ENCODE peak calls at places on chromosomes 2 and 18, in four cellular contexts. N, X, F and B are unnamed samples.

GRCh38 chr2:111923271-111923670 is 24.9 kb downstream of the MERTK start:
- DNase-seq in N (no peak), X (no peak), F (no peak), B (no peak)

GRCh38 chr2:25044990-25045389 is 3.1 kb downstream of the EFR3B start:
- DNase-seq in N (no peak), F (no peak), X (no peak), B (no peak)

GRCh38 chr18:79345981-79346380 is 49.7 kb upstream of the NFATC1 start:
- DNase-seq in F (no peak), X (no peak), N (no peak), B (no peak)

GRCh38 chr2:133607679-133608078 is 39.4 kb upstream of the NCKAP5 start:
- DNase-seq in X (no peak), F (no peak), N (no peak), B (no peak)

GRCh38 chr18:69895081-69896047 is 52.3 kb downstream of the CD226 start:
- DNase-seq in N (no peak), X (no peak), F (no peak), B (no peak)

GRCh38 chr2:191376981-191377629 is 131.9 kb downstream of the MYO1B start:
- DNase-seq in F (peak; percentile 86), X (peak; percentile 7), N (peak; percentile 80), B (no peak)

GRCh38 chr2:185952098-185952497 is 213.5 kb downstream of the FSIP2 start:
- DNase-seq in X (no peak), F (no peak), N (no peak), B (no peak)

GRCh38 chr2:85066874-85067351 is 66.3 kb upstream of the TCF7L1 start:
- DNase-seq in N (peak; percentile 77), F (peak; percentile 77), X (peak; percentile 65), B (peak; percentile 75)

GRCh38 chr2:120013569-120014223 is 819 bp downstream of the EPB41L5 start:
- DNase-seq in X (no peak), N (peak; percentile 19), F (no peak), B (no peak)

GRCh38 chr2:236919209-236919608 is 166.5 kb upstream of the COPS8 start:
- DNase-seq in N (no peak), F (no peak), X (no peak), B (no peak)

GRCh38 chr2:148899638-148900318 is 24.8 kb downstream of the KIF5C start:
- DNase-seq in F (no peak), X (no peak), N (no peak), B (no peak)

GRCh38 chr18:58858591-58859468 is 5.8 kb upstream of the ZNF532 start:
- DNase-seq in F (no peak), N (no peak), X (no peak), B (no peak)

GRCh38 chr2:129462349-129462748 is 517.1 kb upstream of the RAB6C start:
- DNase-seq in N (no peak), F (no peak), X (no peak), B (no peak)

GRCh38 chr2:204665244-204665643 is 120.0 kb downstream of the PARD3B start:
- DNase-seq in F (peak; percentile 10), N (no peak), X (no peak), B (no peak)

GRCh38 chr2:224309216-224309615 is 92.7 kb downstream of the FAM124B start:
- DNase-seq in N (no peak), X (no peak), F (no peak), B (no peak)
- TF ChIP-seq ELF1 in N (no peak), X (no peak), F (no peak), B (no peak)

DNA sequence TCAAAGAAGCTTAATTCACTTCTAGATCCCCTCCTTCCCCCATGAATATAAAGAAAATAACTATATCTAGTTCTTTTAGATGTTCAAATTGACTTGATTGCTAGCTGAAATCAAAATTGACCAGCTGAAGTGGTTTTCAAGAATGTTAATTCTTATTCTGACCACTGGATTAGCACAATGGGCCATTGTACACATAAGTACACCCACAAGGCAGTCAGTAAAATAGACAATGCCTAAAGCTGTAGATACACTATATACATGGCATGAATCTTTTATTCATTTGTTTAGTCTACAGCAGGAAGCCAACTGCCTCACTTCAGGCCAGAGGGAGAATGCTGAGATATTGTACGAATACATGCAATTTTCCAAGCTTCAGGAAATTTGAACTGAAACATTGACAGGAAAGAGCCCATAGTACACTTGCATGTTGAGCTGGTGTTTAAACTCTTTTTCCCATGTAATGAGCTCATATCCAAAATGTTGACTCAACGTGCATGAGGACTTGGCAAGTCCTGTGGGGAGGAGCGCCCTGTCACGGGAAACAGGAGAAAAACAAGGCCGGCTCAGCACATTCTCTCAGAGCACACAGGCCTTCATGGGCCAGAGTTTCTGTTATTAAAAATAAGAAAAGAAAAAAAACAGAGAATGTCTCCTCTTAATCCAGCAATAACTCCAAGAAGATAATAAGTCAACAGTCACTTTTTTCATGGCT is 111.6 kb upstream of the CYP1B1 start:
- DNase-seq in N (no peak), X (no peak), F (no peak), B (no peak)
- TF ChIP-seq ELF1 in N (no peak), X (no peak), F (no peak), B (no peak)

GRCh38 chr2:144111443-144111842 is 408.5 kb downstream of the ZEB2 start:
- DNase-seq in F (no peak), X (no peak), N (no peak), B (no peak)
- TF ChIP-seq ELF1 in F (no peak), X (no peak), N (no peak), B (no peak)

DNA sequence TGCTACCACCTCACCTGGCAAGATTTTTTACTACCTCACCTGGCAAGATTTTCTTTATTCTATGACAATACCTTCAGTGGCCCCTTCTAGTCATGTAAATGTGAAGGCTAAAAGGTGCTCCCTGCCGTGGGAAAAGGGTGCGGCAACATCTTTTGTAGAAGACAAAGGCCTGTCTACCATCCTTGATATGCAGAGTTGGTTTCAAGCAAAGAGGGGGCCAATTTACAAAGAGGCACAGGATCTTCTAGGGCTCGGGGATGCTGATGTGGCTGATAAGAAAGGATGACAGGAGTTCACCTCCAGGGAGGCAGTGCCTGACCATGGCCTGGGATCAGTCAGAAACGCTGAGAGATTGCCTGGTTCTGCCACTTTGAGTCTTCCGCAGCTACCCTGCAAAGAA is 165.4 kb upstream of the SLC1A4 start:
- DNase-seq in X (no peak), N (no peak), F (no peak), B (no peak)
- TF ChIP-seq ELF1 in X (no peak), N (no peak), F (no peak), B (no peak)

DNA sequence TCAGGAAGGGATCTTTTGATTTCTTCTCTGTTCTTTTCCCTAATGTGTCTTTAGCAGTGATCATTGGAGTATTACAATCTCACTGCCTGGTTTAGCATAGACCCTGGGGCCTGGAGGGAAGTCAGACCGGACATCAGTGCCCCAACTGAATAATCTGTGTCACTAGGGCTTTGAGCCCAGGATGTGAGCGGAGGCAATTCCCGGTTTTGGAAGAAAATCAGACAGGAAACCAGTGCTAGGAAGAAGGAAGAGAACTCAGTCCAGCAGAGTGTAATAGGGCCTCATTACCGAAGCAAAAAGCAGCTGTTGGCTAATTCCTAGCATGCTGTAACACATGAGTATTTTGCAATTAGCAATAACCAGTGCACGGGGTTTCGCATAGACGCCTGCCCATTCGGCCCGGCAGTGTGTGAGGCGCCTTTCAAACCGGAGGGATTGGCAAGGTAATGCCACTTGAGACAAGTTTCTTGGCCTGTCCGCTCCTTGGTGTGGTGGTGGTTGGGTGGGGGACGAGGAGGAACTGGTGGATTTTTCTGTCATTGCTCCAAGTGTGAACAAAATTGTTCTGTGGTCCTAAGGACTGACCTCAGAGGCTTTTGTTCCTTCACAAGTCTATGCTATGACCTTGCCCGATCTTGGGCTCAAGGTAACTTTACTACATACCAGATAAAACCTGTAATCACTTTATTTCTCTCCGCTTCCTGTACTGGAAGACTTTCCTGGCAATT is 2.8 kb downstream of the FOSL2 start:
- DNase-seq in F (no peak), N (no peak), X (no peak), B (no peak)
- TF ChIP-seq ELF1 in F (no peak), N (no peak), X (no peak), B (no peak)